ENCODE peak calls at places on chromosomes 2 and 18, in five cellular contexts. One of them, this sample, is unnamed.

GRCh38 chr2:15146960-15147359 is 414.2 kb downstream of the NBAS start:
- DNase-seq in OCI-LY7: no peak
- DNase-seq in dorsolateral prefrontal cortex: no peak
- DNase-seq in astrocyte of the spinal cord: no peak
- DNase-seq in HepG2: no peak
- DNase-seq in this sample: no peak

GRCh38 chr18:48725596-48725995 is 186.8 kb downstream of the CTIF start:
- DNase-seq in astrocyte of the spinal cord: no peak
- DNase-seq in dorsolateral prefrontal cortex: no peak
- DNase-seq in OCI-LY7: no peak
- DNase-seq in HepG2: no peak
- DNase-seq in this sample: no peak

GRCh38 chr2:111617299-111617803 is 266.6 kb downstream of the ANAPC1 start:
- DNase-seq in HepG2: peak; percentile 85
- DNase-seq in dorsolateral prefrontal cortex: no peak
- DNase-seq in astrocyte of the spinal cord: peak; percentile 50
- DNase-seq in OCI-LY7: no peak
- DNase-seq in this sample: no peak

GRCh38 chr2:64288321-64288931 is 144.2 kb upstream of the PELI1 start:
- DNase-seq in HepG2: no peak
- DNase-seq in OCI-LY7: no peak
- DNase-seq in dorsolateral prefrontal cortex: no peak
- DNase-seq in astrocyte of the spinal cord: peak; percentile 83
- DNase-seq in this sample: peak; percentile 96

GRCh38 chr2:223824301-223824700 is 13.1 kb downstream of the AP1S3 start:
- DNase-seq in HepG2: no peak
- DNase-seq in dorsolateral prefrontal cortex: no peak
- DNase-seq in astrocyte of the spinal cord: no peak
- DNase-seq in OCI-LY7: peak; percentile 50
- DNase-seq in this sample: no peak

GRCh38 chr18:25866331-25866730 is 224.1 kb downstream of the SS18 start:
- DNase-seq in dorsolateral prefrontal cortex: no peak
- DNase-seq in astrocyte of the spinal cord: no peak
- DNase-seq in OCI-LY7: no peak
- DNase-seq in HepG2: no peak
- DNase-seq in this sample: no peak

GRCh38 chr2:74498500-74499268 is 719 bp downstream of the LBX2 start:
- DNase-seq in dorsolateral prefrontal cortex: no peak
- DNase-seq in OCI-LY7: no peak
- DNase-seq in HepG2: no peak
- DNase-seq in astrocyte of the spinal cord: peak; percentile 22
- DNase-seq in this sample: peak; percentile 58

GRCh38 chr2:187215576-187216240 is 232.3 kb downstream of the CALCRL start:
- DNase-seq in dorsolateral prefrontal cortex: no peak
- DNase-seq in astrocyte of the spinal cord: peak; percentile 71
- DNase-seq in HepG2: no peak
- DNase-seq in OCI-LY7: no peak
- DNase-seq in this sample: peak; percentile 45

GRCh38 chr2:45675130-45675812 is 23.8 kb downstream of the PRKCE start:
- DNase-seq in dorsolateral prefrontal cortex: no peak
- DNase-seq in OCI-LY7: no peak
- DNase-seq in astrocyte of the spinal cord: no peak
- DNase-seq in HepG2: no peak
- DNase-seq in this sample: peak; percentile 77

GRCh38 chr2:17620280-17620679 is 79.8 kb downstream of the VSNL1 start:
- DNase-seq in HepG2: no peak
- DNase-seq in dorsolateral prefrontal cortex: peak; percentile 63
- DNase-seq in astrocyte of the spinal cord: peak; percentile 37
- DNase-seq in OCI-LY7: no peak
- DNase-seq in this sample: peak; percentile 34

GRCh38 chr2:238231251-238231793 is 8.5 kb downstream of the HES6 start:
- DNase-seq in OCI-LY7: no peak
- DNase-seq in dorsolateral prefrontal cortex: peak; percentile 81
- DNase-seq in astrocyte of the spinal cord: peak; percentile 62
- DNase-seq in HepG2: no peak
- DNase-seq in this sample: peak; percentile 70

GRCh38 chr2:236119476-236119875 is 48.7 kb downstream of the GBX2 start:
- DNase-seq in OCI-LY7: no peak
- DNase-seq in HepG2: no peak
- DNase-seq in astrocyte of the spinal cord: no peak
- DNase-seq in dorsolateral prefrontal cortex: no peak
- DNase-seq in this sample: no peak

GRCh38 chr2:183950673-183951072 is 647.7 kb upstream of the ZNF804A start:
- DNase-seq in dorsolateral prefrontal cortex: no peak
- DNase-seq in astrocyte of the spinal cord: peak; percentile 7
- DNase-seq in OCI-LY7: no peak
- DNase-seq in HepG2: no peak
- DNase-seq in this sample: peak; percentile 5

GRCh38 chr18:78814766-78815165 is 164.9 kb upstream of the SALL3 start:
- DNase-seq in dorsolateral prefrontal cortex: no peak
- DNase-seq in HepG2: no peak
- DNase-seq in astrocyte of the spinal cord: no peak
- DNase-seq in OCI-LY7: no peak
- DNase-seq in this sample: no peak

GRCh38 chr2:20224716-20225293 is at the start of gene SDC1:
- DNase-seq in OCI-LY7: no peak
- DNase-seq in HepG2: no peak
- DNase-seq in dorsolateral prefrontal cortex: no peak
- DNase-seq in astrocyte of the spinal cord: peak; percentile 57
- DNase-seq in this sample: peak; percentile 33

GRCh38 chr2:212995920-212996319 is 155.5 kb downstream of the IKZF2 start:
- DNase-seq in HepG2: no peak
- DNase-seq in OCI-LY7: no peak
- DNase-seq in dorsolateral prefrontal cortex: no peak
- DNase-seq in astrocyte of the spinal cord: peak; percentile 62
- DNase-seq in this sample: peak; percentile 75

GRCh38 chr2:167508709-167509108 is 620.4 kb downstream of the XIRP2 start:
- DNase-seq in HepG2: peak; percentile 7
- DNase-seq in OCI-LY7: no peak
- DNase-seq in astrocyte of the spinal cord: no peak
- DNase-seq in dorsolateral prefrontal cortex: no peak
- DNase-seq in this sample: peak; percentile 8

GRCh38 chr2:168278424-168278888 is 31.1 kb upstream of the STK39 start:
- DNase-seq in OCI-LY7: no peak
- DNase-seq in dorsolateral prefrontal cortex: no peak
- DNase-seq in HepG2: peak; percentile 71
- DNase-seq in astrocyte of the spinal cord: peak; percentile 78
- DNase-seq in this sample: peak; percentile 65

GRCh38 chr18:78494204-78494603 is 485.4 kb upstream of the SALL3 start:
- DNase-seq in astrocyte of the spinal cord: no peak
- DNase-seq in dorsolateral prefrontal cortex: no peak
- DNase-seq in HepG2: no peak
- DNase-seq in OCI-LY7: no peak
- DNase-seq in this sample: peak; percentile 8

GRCh38 chr2:105437708-105438103 is 38.9 kb upstream of the FHL2 start:
- DNase-seq in OCI-LY7: no peak
- DNase-seq in HepG2: no peak
- DNase-seq in dorsolateral prefrontal cortex: no peak
- DNase-seq in astrocyte of the spinal cord: peak; percentile 80
- DNase-seq in this sample: peak; percentile 61
- H3K4me3 ChIP-seq in OCI-LY7: no peak overlapping the region
- H3K4me3 ChIP-seq in HepG2: no peak overlapping the region
- H3K4me3 ChIP-seq in dorsolateral prefrontal cortex: no peak overlapping the region
- H3K4me3 ChIP-seq in astrocyte of the spinal cord: no peak overlapping the region
- H3K4me3 ChIP-seq in this sample: no peak overlapping the region

DNA sequence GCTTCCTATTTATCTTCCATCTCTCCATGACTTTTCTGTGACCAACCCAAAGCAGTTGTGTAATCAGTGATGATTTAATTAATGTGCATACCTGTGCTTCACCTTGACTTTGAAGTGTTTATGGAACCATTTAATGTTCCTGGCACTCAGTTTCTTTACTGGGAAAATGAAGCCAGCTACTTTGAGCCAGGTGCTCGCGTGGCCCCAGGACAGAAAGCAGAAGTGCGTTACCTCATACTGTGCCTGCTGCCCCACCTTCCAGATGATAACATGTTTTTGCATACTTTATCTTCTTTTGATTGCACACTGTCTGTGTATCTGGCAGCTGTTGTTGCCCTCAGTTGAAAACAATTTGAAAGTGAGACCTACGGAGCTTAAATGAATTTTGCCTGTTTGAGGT is 61.3 kb downstream of the PMAIP1 start:
- DNase-seq in dorsolateral prefrontal cortex: no peak
- DNase-seq in OCI-LY7: peak; percentile 60
- DNase-seq in astrocyte of the spinal cord: no peak
- DNase-seq in HepG2: no peak
- DNase-seq in this sample: no peak
- TF ChIP-seq CTCF in dorsolateral prefrontal cortex: no peak
- TF ChIP-seq CTCF in OCI-LY7: no peak
- TF ChIP-seq CTCF in astrocyte of the spinal cord: no peak
- TF ChIP-seq CTCF in HepG2: no peak
- TF ChIP-seq CTCF in this sample: no peak

DNA sequence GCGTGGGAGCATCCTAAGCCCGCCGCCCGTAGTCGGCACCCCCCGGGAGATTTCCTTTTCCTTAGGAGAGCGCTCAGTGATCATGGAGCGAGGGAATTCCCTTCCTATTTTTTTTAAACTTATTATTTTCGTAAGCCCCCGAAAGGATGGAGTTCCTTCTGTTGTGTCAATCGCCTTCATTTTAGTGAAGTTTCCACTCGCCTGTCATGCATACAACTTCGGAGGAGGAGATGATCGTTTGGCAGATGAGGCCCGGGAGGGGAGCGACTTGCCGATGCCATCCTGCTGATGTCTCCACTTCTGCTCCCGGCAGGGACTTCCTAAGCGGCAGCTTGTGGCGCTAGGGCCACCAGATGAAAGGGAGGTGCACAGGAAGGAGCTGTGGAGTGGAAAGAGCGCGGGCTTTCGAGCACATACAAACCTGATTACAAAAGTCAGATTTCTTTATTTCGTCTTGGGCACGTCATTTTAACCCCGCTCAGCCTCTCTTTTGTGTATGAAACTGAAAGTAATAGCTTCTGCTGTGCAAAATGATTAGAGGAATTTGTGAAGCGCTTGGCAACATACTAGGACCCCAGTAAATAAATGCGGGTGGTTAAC is at the start of gene ADGRF3:
- DNase-seq in astrocyte of the spinal cord: peak; percentile 44
- DNase-seq in OCI-LY7: peak; percentile 81
- DNase-seq in dorsolateral prefrontal cortex: peak; percentile 64
- DNase-seq in HepG2: peak; percentile 63
- DNase-seq in this sample: peak; percentile 29
- H3K4me3 ChIP-seq in astrocyte of the spinal cord: peak within 1 kb of the TSS; percentile 87
- H3K4me3 ChIP-seq in OCI-LY7: peak within 1 kb of the TSS; percentile 83
- H3K4me3 ChIP-seq in dorsolateral prefrontal cortex: peak within 1 kb of the TSS; percentile 95
- H3K4me3 ChIP-seq in HepG2: peak within 1 kb of the TSS; percentile 96
- H3K4me3 ChIP-seq in this sample: peak within 1 kb of the TSS; percentile 84

DNA sequence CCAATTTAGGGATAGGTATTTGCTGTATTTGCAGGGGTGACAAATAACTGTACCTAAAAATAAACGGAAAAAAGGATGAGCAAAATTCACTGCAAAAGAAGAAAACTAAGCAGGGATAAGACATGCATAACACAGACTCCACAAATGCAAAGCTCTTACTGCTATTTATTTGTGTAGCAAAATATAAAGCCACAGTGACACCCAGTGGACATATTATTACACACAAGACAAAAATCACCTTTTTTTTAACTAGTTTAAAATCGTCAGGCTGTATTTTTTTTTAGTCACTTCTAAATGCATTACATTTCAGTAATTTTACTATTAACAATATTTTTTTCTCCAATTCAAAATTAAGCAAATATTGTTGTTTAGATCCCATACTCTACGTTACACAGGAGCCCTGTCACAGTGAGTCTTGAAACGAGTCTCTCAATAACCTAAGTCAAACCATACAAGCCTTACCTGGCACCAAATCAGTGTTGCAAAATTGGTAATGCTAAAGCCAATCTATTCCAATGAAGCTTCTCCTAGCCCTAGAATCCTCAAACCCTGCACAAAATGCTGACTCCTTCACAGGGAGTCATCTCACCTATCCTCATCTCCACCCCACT is 23.7 kb downstream of the METTL4 start:
- DNase-seq in astrocyte of the spinal cord: peak; percentile 74
- DNase-seq in dorsolateral prefrontal cortex: no peak
- DNase-seq in OCI-LY7: peak; percentile 80
- DNase-seq in HepG2: peak; percentile 20
- DNase-seq in this sample: peak; percentile 69
- TF ChIP-seq CTCF in astrocyte of the spinal cord: peak; percentile 37
- TF ChIP-seq CTCF in dorsolateral prefrontal cortex: peak; percentile 67
- TF ChIP-seq CTCF in OCI-LY7: peak; percentile 94
- TF ChIP-seq CTCF in HepG2: peak; percentile 47
- TF ChIP-seq CTCF in this sample: peak; percentile 52

DNA sequence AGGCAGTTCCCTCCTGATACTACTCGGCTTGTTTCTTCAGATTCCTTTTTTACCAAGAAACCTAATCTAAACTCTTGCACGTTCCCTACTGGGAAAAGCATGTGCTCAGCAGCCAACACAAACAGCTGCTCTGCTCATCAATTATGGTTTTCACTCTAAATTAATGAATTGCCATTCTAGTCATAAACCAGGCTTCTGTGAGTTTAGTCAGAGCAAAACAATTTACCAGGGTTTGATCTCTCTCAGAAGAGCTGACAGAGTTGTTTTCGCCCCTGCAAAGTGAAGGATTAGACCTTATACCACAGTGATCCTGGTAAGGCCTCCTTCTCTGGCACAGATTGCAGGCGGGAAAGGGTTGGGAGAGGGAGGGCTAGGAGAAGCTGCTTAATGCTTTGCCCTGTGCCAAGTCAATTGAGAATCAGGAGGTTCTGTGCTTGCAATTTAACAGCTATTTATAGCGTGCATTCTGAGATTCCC is 57.2 kb downstream of the REEP1 start:
- DNase-seq in dorsolateral prefrontal cortex: no peak
- DNase-seq in OCI-LY7: no peak
- DNase-seq in astrocyte of the spinal cord: peak; percentile 79
- DNase-seq in HepG2: no peak
- DNase-seq in this sample: peak; percentile 44
- H3K4me3 ChIP-seq in dorsolateral prefrontal cortex: no peak overlapping the region
- H3K4me3 ChIP-seq in OCI-LY7: no peak overlapping the region
- H3K4me3 ChIP-seq in astrocyte of the spinal cord: no peak overlapping the region
- H3K4me3 ChIP-seq in HepG2: no peak overlapping the region
- H3K4me3 ChIP-seq in this sample: no peak overlapping the region

GRCh38 chr2:56107486-56107885 is 76.3 kb upstream of the CCDC85A start:
- DNase-seq in dorsolateral prefrontal cortex: no peak
- DNase-seq in astrocyte of the spinal cord: no peak
- DNase-seq in HepG2: no peak
- DNase-seq in OCI-LY7: no peak
- DNase-seq in this sample: no peak

GRCh38 chr2:56102866-56103265 is 80.9 kb upstream of the CCDC85A start:
- DNase-seq in OCI-LY7: no peak
- DNase-seq in astrocyte of the spinal cord: peak; percentile 13
- DNase-seq in HepG2: no peak
- DNase-seq in dorsolateral prefrontal cortex: no peak
- DNase-seq in this sample: no peak

GRCh38 chr2:56113571-56113970 is 70.2 kb upstream of the CCDC85A start:
- DNase-seq in OCI-LY7: no peak
- DNase-seq in dorsolateral prefrontal cortex: no peak
- DNase-seq in HepG2: no peak
- DNase-seq in astrocyte of the spinal cord: no peak
- DNase-seq in this sample: no peak

GRCh38 chr2:56104951-56105350 is 78.8 kb upstream of the CCDC85A start:
- DNase-seq in astrocyte of the spinal cord: no peak
- DNase-seq in dorsolateral prefrontal cortex: no peak
- DNase-seq in OCI-LY7: no peak
- DNase-seq in HepG2: no peak
- DNase-seq in this sample: no peak

GRCh38 chr2:56108806-56109205 is 75.0 kb upstream of the CCDC85A start:
- DNase-seq in astrocyte of the spinal cord: no peak
- DNase-seq in HepG2: no peak
- DNase-seq in OCI-LY7: no peak
- DNase-seq in dorsolateral prefrontal cortex: no peak
- DNase-seq in this sample: no peak
- TF ChIP-seq CTCF in astrocyte of the spinal cord: peak; percentile 5
- TF ChIP-seq CTCF in HepG2: peak; percentile 46
- TF ChIP-seq CTCF in OCI-LY7: peak; percentile 32
- TF ChIP-seq CTCF in dorsolateral prefrontal cortex: no peak
- TF ChIP-seq CTCF in this sample: no peak